ENCODE peak calls at places on chromosomes 11 and 22, in eight cellular contexts. T, C, F, J, E, R, S and L are unnamed samples. For H3K4me1, the result is how much of the 10 kb centered on the place peaks cover.

GRCh38 chr11:91097069-91097468 is 874.2 kb upstream of the CHORDC1 start:
- DNase-seq in T (no peak), C (no peak), F (no peak), J (no peak), E (peak), R (no peak), S (no peak), L (no peak)

GRCh38 chr11:44671234-44671633 is 55.5 kb upstream of the TSPAN18 start:
- DNase-seq in T (no peak), C (peak), F (no peak), J (no peak), E (no peak), R (no peak), S (peak), L (no peak)

GRCh38 chr11:8023831-8024555 is 36.9 kb downstream of the EIF3F start:
- DNase-seq in T (no peak), C (peak), F (no peak), J (no peak), E (no peak), R (no peak), S (no peak), L (no peak)

GRCh38 chr11:13008625-13009475 is at the start of gene RASSF10:
- DNase-seq in T (no peak), C (peak), F (peak), J (no peak), E (peak), R (no peak), S (peak), L (peak)

GRCh38 chr11:102317099-102317767 is at the start of gene BIRC3:
- DNase-seq in T (peak), C (peak), F (peak), J (peak), E (peak), R (peak), S (peak), L (peak)

GRCh38 chr22:23142546-23143105 is 836 bp upstream of the RSPH14 start:
- DNase-seq in T (no peak), C (no peak), F (no peak), J (no peak), E (no peak), R (no peak), S (no peak), L (no peak)

GRCh38 chr11:19398772-19399542 is 158.2 kb upstream of the E2F8 start:
- DNase-seq in T (no peak), C (no peak), F (peak), J (no peak), E (no peak), R (peak), S (peak), L (no peak)

GRCh38 chr11:66317322-66317765 is 500 bp upstream of the CD248 start:
- DNase-seq in T (no peak), C (no peak), F (peak), J (peak), E (peak), R (no peak), S (peak), L (no peak)

GRCh38 chr11:40161855-40162410 is 1297.5 kb downstream of the LRRC4C start:
- DNase-seq in T (no peak), C (no peak), F (no peak), J (no peak), E (no peak), R (no peak), S (no peak), L (no peak)

GRCh38 chr11:120883404-120884135 is 140.3 kb upstream of the TBCEL start:
- DNase-seq in T (no peak), C (no peak), F (peak), J (no peak), E (no peak), R (peak), S (peak), L (no peak)

GRCh38 chr11:3225159-3225758 is 6.6 kb upstream of the MRGPRG start:
- DNase-seq in T (no peak), C (no peak), F (peak), J (no peak), E (no peak), R (no peak), S (peak), L (no peak)

GRCh38 chr22:44620129-44620840 is 81.7 kb upstream of the PRR5 start:
- DNase-seq in T (no peak), C (peak), F (peak), J (peak), E (peak), R (peak), S (peak), L (peak)

GRCh38 chr22:42277988-42278776 is 7.7 kb upstream of the TCF20 start:
- DNase-seq in T (no peak), C (no peak), F (peak), J (no peak), E (peak), R (no peak), S (peak), L (no peak)

GRCh38 chr11:69947059-69947771 is 128.0 kb upstream of the FGF3 start:
- DNase-seq in T (no peak), C (no peak), F (peak), J (no peak), E (no peak), R (peak), S (no peak), L (no peak)

GRCh38 chr11:96081561-96081960 is 157.7 kb upstream of the MTMR2 start:
- DNase-seq in T (no peak), C (no peak), F (no peak), J (no peak), E (no peak), R (no peak), S (no peak), L (no peak)

GRCh38 chr11:114315749-114316368 is 19.7 kb downstream of the NNMT start:
- DNase-seq in T (no peak), C (no peak), F (no peak), J (no peak), E (no peak), R (peak), S (peak), L (no peak)

GRCh38 chr11:60195923-60196368 is 13.1 kb upstream of the MS4A6A start:
- DNase-seq in T (no peak), C (no peak), F (no peak), J (no peak), E (no peak), R (no peak), S (no peak), L (no peak)

GRCh38 chr11:22666320-22666699 is at the start of gene GAS2:
- DNase-seq in T (no peak), C (no peak), F (no peak), J (no peak), E (no peak), R (no peak), S (no peak), L (no peak)

GRCh38 chr11:117822031-117822521 is 2.5 kb downstream of the FXYD2 start:
- DNase-seq in T (no peak), C (peak), F (peak), J (peak), E (peak), R (peak), S (peak), L (peak)

GRCh38 chr11:134498326-134499139 is 86.5 kb upstream of the B3GAT1 start:
- DNase-seq in T (no peak), C (no peak), F (peak), J (no peak), E (no peak), R (no peak), S (peak), L (peak)

GRCh38 chr11:2928605-2929510 is at the start of gene PHLDA2:
- DNase-seq in T (no peak), C (peak), F (peak), J (peak), E (no peak), R (peak), S (peak), L (peak)

GRCh38 chr11:11313426-11313825 is 39.6 kb downstream of the CSNK2A3 start:
- DNase-seq in T (no peak), C (no peak), F (no peak), J (no peak), E (no peak), R (peak), S (no peak), L (no peak)

GRCh38 chr11:47161134-47161854 is 15.4 kb downstream of the ARFGAP2 start:
- DNase-seq in T (no peak), C (peak), F (peak), J (peak), E (peak), R (peak), S (peak), L (peak)

GRCh38 chr11:65427691-65428577 is 5.3 kb downstream of the NEAT1 start:
- DNase-seq in T (no peak), C (no peak), F (peak), J (no peak), E (no peak), R (peak), S (peak), L (peak)

GRCh38 chr11:27514558-27514957 is 8.0 kb upstream of the LIN7C start:
- DNase-seq in T (no peak), C (no peak), F (no peak), J (no peak), E (no peak), R (no peak), S (no peak), L (no peak)

GRCh38 chr11:114087028-114087427 is 27.5 kb downstream of the ZBTB16 start:
- DNase-seq in T (no peak), C (no peak), F (no peak), J (no peak), E (no peak), R (no peak), S (no peak), L (no peak)

GRCh38 chr11:97269527-97269926 is 879.7 kb downstream of the JRKL start:
- DNase-seq in T (no peak), C (no peak), F (no peak), J (no peak), E (no peak), R (peak), S (no peak), L (no peak)

GRCh38 chr11:119178166-119178680 is 7.1 kb upstream of the NHERF4 start:
- DNase-seq in T (no peak), C (no peak), F (no peak), J (no peak), E (no peak), R (no peak), S (no peak), L (no peak)

GRCh38 chr11:45104006-45104789 is 42.2 kb upstream of the PRDM11 start:
- DNase-seq in T (no peak), C (peak), F (peak), J (no peak), E (no peak), R (no peak), S (no peak), L (no peak)

GRCh38 chr11:46363455-46363920 is 16.2 kb downstream of the DGKZ start:
- DNase-seq in T (peak), C (no peak), F (peak), J (no peak), E (no peak), R (peak), S (no peak), L (no peak)

GRCh38 chr22:37304595-37305343 is 22.5 kb downstream of the CYTH4 start:
- DNase-seq in T (no peak), C (no peak), F (no peak), J (no peak), E (no peak), R (peak), S (no peak), L (no peak)

GRCh38 chr11:7268727-7269126 is 17.0 kb downstream of the SYT9 start:
- DNase-seq in T (no peak), C (no peak), F (no peak), J (no peak), E (no peak), R (no peak), S (no peak), L (no peak)

GRCh38 chr11:87392665-87393064 is 354.9 kb downstream of the TMEM135 start:
- DNase-seq in T (no peak), C (no peak), F (no peak), J (no peak), E (no peak), R (no peak), S (no peak), L (no peak)

GRCh38 chr11:130782361-130783221 is 133.7 kb downstream of the SNX19 start:
- DNase-seq in T (no peak), C (peak), F (no peak), J (no peak), E (no peak), R (peak), S (peak), L (no peak)

GRCh38 chr11:68574308-68574707 is 110.0 kb upstream of the GAL start:
- DNase-seq in T (no peak), C (no peak), F (no peak), J (no peak), E (no peak), R (peak), S (no peak), L (no peak)

GRCh38 chr11:27648840-27649239 is 51.4 kb downstream of the BDNF start:
- DNase-seq in T (no peak), C (no peak), F (no peak), J (no peak), E (no peak), R (no peak), S (no peak), L (no peak)

GRCh38 chr22:39148727-39149535 is 3.5 kb downstream of the CBX7 start:
- DNase-seq in T (no peak), C (peak), F (no peak), J (peak), E (peak), R (no peak), S (peak), L (peak)

GRCh38 chr11:61545341-61545740 is 35.5 kb downstream of the SYT7 start:
- DNase-seq in T (no peak), C (no peak), F (no peak), J (no peak), E (no peak), R (peak), S (peak), L (no peak)
- TF ChIP-seq CTCF in T (no peak), C (peak), F (no peak), J (no peak), E (peak), R (peak), S (peak), L (no peak)

GRCh38 chr22:45777852-45778172 is 106.2 kb downstream of the ATXN10 start:
- DNase-seq in T (no peak), C (no peak), F (no peak), J (no peak), E (no peak), R (no peak), S (no peak), L (no peak)
- H3K4me1 ChIP-seq in T (under half), C (under half), F (under half), J (under half), E (under half), R (under half), S (under half), L (under half)

DNA sequence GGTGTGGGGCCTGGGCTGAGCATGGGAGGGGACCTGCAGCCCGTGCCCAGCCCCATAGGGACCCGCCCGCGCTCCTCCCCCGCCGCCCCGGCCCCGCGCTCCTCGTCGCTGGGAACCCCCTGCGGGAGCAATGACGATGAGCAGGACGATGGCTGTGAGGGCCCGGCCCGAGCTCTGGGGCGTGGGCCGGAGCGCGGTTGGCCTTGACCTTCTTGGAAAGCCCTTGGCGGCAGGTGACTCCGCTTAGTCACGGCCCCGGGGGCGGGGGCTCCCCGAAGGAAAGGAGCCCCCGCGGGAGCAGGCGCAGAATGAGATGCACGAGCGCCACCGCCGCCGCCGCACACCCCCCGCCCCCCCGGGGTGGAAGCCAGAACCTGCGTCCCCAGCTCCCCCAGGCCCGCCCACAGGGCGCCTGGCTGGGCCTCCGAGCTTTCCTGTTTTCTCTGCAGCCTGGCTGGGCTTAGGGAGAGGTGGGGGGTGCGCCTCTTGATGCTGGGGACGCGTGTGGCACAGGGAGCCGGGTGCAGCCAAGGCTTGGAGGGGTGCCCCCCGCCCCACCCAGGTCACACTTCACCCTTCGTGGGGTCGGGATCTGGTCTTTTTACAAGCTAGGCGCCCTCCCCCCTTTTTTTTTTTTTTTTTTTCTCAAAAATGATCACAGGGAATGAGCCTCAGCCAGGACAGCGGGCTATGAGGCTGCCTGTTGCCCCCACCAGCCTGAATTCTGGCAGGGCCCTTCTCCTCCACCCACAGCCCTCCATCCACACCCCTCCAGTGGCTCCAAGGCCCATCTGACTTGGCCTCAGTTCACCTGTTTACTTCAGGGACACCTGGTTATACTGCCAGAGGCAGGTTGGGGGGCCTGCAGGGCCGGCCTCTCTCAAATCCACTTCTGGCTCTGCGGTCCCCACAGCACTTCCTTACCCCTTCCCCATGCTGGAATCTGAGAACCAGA is 17.9 kb downstream of the CRELD2 start:
- DNase-seq in T (no peak), C (peak), F (peak), J (peak), E (peak), R (peak), S (peak), L (peak)
- TF ChIP-seq CTCF in T (no peak), C (no peak), F (no peak), J (no peak), E (no peak), R (no peak), S (no peak), L (no peak)

GRCh38 chr22:40967120-40967760 is 16.1 kb downstream of the RBX1 start:
- DNase-seq in T (no peak), C (no peak), F (no peak), J (no peak), E (no peak), R (no peak), S (no peak), L (peak)
- H3K4me1 ChIP-seq in T (under half), C (under half), F (under half), J (under half), E (under half), R (under half), S (under half), L (under half)

DNA sequence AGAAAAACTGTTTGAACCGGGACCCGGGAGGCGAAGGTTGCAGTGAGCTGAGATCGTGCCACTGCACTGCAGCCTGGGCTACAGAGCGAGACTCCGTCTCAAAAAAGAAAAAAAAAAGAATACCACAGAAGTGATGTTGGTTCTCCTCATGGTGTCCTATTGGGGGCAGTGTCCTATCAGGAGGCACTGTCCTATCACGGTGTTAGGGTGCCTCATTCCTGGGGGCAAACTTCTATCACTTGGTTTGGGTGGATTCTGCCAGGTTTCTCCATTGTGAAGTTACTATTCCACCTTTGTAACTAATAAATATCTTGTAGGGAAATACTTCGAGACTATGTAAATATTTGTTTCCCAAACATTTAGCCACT is 19.6 kb downstream of the PRR14L start:
- DNase-seq in T (no peak), C (no peak), F (no peak), J (no peak), E (no peak), R (no peak), S (no peak), L (no peak)
- TF ChIP-seq CTCF in T (peak), C (peak), F (no peak), J (no peak), E (peak), R (peak), S (peak), L (no peak)

DNA sequence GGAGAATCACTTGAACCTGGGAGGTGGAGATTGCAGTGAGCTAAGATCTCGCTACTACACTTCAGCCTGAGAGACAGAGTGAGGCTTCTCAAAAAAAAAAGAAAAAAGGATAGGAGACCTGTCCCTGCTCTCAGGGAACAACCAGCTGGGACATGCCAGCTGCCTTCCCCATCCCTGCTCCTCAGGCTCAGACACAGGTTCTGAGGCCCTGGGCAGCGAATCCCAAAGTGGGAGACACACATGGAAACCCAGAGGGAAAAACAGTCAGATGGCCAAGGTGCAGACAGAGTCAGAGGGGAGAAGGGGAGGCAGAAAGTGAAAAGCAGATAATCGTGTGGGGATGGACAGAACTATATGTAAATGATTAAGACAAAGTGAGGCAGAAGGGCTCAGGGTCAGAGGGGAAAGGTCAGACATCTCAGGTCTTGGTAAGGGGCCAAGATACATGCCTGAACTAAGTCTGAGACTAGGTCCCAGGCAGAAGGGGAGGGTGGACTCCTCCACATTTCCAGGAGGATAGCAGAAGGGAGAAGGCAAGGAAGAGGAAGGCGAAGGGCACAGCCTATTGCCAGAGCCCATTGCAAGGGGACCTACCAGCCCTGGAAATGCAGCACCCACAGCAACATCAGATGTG is 14.2 kb downstream of the STARD10 start:
- DNase-seq in T (no peak), C (no peak), F (no peak), J (no peak), E (no peak), R (no peak), S (no peak), L (peak)
- H3K4me1 ChIP-seq in T (under half), C (under half), F (half or more), J (under half), E (under half), R (under half), S (under half), L (under half)

DNA sequence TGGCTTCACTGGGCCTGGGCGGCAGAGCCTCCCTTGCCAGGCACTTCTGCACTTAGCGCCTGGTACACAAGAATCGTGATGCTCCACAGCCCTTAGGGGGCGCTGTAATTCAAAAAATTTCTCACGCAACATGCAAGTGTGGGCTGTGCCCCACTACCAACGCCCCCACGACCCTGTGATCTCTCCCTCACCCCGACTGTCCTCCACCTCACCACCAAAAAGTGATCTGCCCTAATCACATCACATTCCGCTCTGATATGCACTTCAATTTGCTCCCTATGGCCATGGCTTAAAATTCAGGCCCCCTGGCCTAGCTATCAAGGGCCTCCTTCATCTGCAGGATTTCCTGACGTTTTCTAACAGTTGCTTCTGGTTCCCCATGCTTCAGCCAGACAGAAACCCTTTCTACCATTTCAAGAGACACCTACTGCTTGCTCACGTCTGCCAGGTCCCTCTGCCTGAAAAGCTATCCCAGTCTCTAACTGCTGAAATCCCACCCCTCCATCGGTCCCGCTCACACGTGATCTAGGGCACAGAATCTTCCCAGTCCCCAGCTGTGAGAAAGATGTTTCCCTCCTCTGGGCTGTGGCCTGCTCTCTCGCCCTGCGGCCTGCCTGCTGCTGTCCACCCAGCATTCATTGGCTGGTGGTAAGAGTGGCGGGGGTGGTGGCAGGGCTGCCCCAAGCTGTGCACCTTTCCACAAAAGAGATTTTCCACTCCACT is 27.9 kb upstream of the LRRC32 start:
- DNase-seq in T (no peak), C (peak), F (no peak), J (no peak), E (no peak), R (peak), S (peak), L (peak)
- TF ChIP-seq CTCF in T (no peak), C (peak), F (no peak), J (no peak), E (peak), R (peak), S (peak), L (no peak)

GRCh38 chr22:40394607-40395006 is 24.2 kb downstream of the SGSM3 start:
- DNase-seq in T (no peak), C (no peak), F (no peak), J (no peak), E (no peak), R (no peak), S (no peak), L (no peak)
- H3K4me1 ChIP-seq in T (under half), C (under half), F (under half), J (under half), E (under half), R (under half), S (under half), L (under half)